ENCODE peak calls at places on chromosomes 11 and 22, in eight cellular contexts. R is stimulated activated CD4-positive, alpha-beta T cell treated with anti-CD3 and anti-CD28 coated beads, Interleukin-2, amount 100 ng/mL, for 24 hours; Z is amygdala; D is lung; S is mesothelial cell of epicardium; P is NCI-H82; M is NCI-H460; I is upper lobe of right lung. X is an unnamed sample.

GRCh38 chr22:35424761-35425160 is 24.8 kb downstream of the MCM5 start:
- DNase-seq in R (no peak), Z (no peak), D (no peak), S (no peak), P (no peak), M (no peak), I (no peak), X (no peak)

GRCh38 chr11:2204361-2205213 is 33.0 kb upstream of the TH start:
- DNase-seq in R (no peak), Z (no peak), D (no peak), S (peak), P (no peak), M (no peak), I (peak), X (no peak)

GRCh38 chr11:11155962-11156815 is 196.9 kb downstream of the CSNK2A3 start:
- DNase-seq in R (peak), Z (no peak), D (no peak), S (no peak), P (peak), M (no peak), I (no peak), X (peak)

GRCh38 chr11:60910281-60910687 is 3.7 kb upstream of the TMEM109 start:
- DNase-seq in R (no peak), Z (no peak), D (no peak), S (no peak), P (no peak), M (no peak), I (no peak), X (no peak)

GRCh38 chr11:76553554-76554476 is 109.0 kb downstream of the EMSY start:
- DNase-seq in R (no peak), Z (no peak), D (no peak), S (no peak), P (no peak), M (no peak), I (no peak), X (no peak)

GRCh38 chr11:112129656-112130055 is 34.2 kb downstream of the IL18 start:
- DNase-seq in R (no peak), Z (peak), D (peak), S (no peak), P (no peak), M (no peak), I (no peak), X (no peak)

GRCh38 chr11:44823006-44823405 is 96.2 kb downstream of the TSPAN18 start:
- DNase-seq in R (no peak), Z (no peak), D (no peak), S (no peak), P (peak), M (no peak), I (peak), X (no peak)

GRCh38 chr11:94185387-94186084 is 56.9 kb downstream of the PANX1 start:
- DNase-seq in R (no peak), Z (no peak), D (no peak), S (no peak), P (no peak), M (no peak), I (no peak), X (no peak)

X was measured in WERI-Rb-1.